ENCODE peak calls at places on chromosomes 3 and 15, in five cellular contexts. U, I, Z, J and X are unnamed samples.

GRCh38 chr3:158659454-158660237 is 12.8 kb downstream of the LXN start:
- DNase-seq in U (peak; percentile 86), I (peak; percentile 46), Z (peak; percentile 75), J (no peak), X (peak; percentile 71)

GRCh38 chr15:50506121-50506520 is 40.3 kb downstream of the USP50 start:
- DNase-seq in U (no peak), I (no peak), Z (no peak), J (no peak), X (no peak)

GRCh38 chr15:35481992-35482391 is 64.0 kb downstream of the DPH6 start:
- DNase-seq in U (peak; percentile 79), I (peak; percentile 35), Z (peak; percentile 59), J (no peak), X (no peak)

GRCh38 chr15:61051570-61052031 is 177.5 kb downstream of the RORA start:
- DNase-seq in U (peak; percentile 78), I (peak; percentile 67), Z (peak; percentile 66), J (no peak), X (no peak)

GRCh38 chr15:56211960-56212550 is 31.6 kb downstream of the RFX7 start:
- DNase-seq in U (no peak), I (no peak), Z (no peak), J (no peak), X (no peak)

GRCh38 chr15:98673133-98673532 is 24.8 kb downstream of the IGF1R start:
- DNase-seq in U (no peak), I (no peak), Z (no peak), J (no peak), X (no peak)

GRCh38 chr15:71199384-71200351 is 84.4 kb downstream of the THSD4 start:
- DNase-seq in U (peak; percentile 50), I (no peak), Z (no peak), J (no peak), X (no peak)

GRCh38 chr3:193240850-193241706 is at the start of gene PLAAT1:
- DNase-seq in U (peak; percentile 19), I (no peak), Z (peak; percentile 18), J (no peak), X (no peak)

GRCh38 chr3:106215047-106215446 is 346.2 kb upstream of the CBLB start:
- DNase-seq in U (peak; percentile 63), I (no peak), Z (no peak), J (no peak), X (no peak)

GRCh38 chr3:121844892-121845291 is 9.9 kb downstream of the EAF2 start:
- DNase-seq in U (no peak), I (no peak), Z (no peak), J (no peak), X (no peak)

GRCh38 chr15:25737218-25737643 is 125.9 kb downstream of the ATP10A start:
- DNase-seq in U (peak; percentile 41), I (no peak), Z (peak; percentile 11), J (no peak), X (no peak)

GRCh38 chr3:46359748-46360509 is 6.0 kb downstream of the CCR2 start:
- DNase-seq in U (peak; percentile 21), I (no peak), Z (peak; percentile 41), J (no peak), X (no peak)

GRCh38 chr3:112979244-112979832 is 4.4 kb upstream of the CD200R1 start:
- DNase-seq in U (peak; percentile 39), I (peak; percentile 3), Z (peak; percentile 8), J (no peak), X (no peak)

GRCh38 chr3:178054505-178054904 is 481.7 kb upstream of the KCNMB2 start:
- DNase-seq in U (no peak), I (no peak), Z (no peak), J (no peak), X (no peak)

GRCh38 chr15:90231028-90232017 is 2.4 kb downstream of the CIB1 start:
- DNase-seq in U (no peak), I (no peak), Z (no peak), J (no peak), X (no peak)

GRCh38 chr3:46564190-46565112 is 1.7 kb downstream of the LRRC2 start:
- DNase-seq in U (no peak), I (no peak), Z (no peak), J (no peak), X (no peak)

GRCh38 chr3:114452176-114452744 is 158.4 kb downstream of the TIGIT start:
- DNase-seq in U (peak; percentile 4), I (no peak), Z (no peak), J (no peak), X (no peak)

GRCh38 chr3:186932281-186933181 is 2.2 kb downstream of the ST6GAL1 start:
- DNase-seq in U (no peak), I (no peak), Z (no peak), J (no peak), X (no peak)

GRCh38 chr3:157938154-157938774 is 168.0 kb downstream of the SHOX2 start:
- DNase-seq in U (peak; percentile 4), I (peak; percentile 16), Z (peak; percentile 19), J (no peak), X (no peak)

GRCh38 chr3:112007641-112008040 is 8.9 kb downstream of the TAGLN3 start:
- DNase-seq in U (peak; percentile 50), I (peak; percentile 83), Z (peak; percentile 20), J (no peak), X (no peak)

GRCh38 chr3:78878011-78878410 is 889.8 kb downstream of the ROBO1 start:
- DNase-seq in U (peak; percentile 80), I (no peak), Z (peak; percentile 44), J (no peak), X (no peak)

GRCh38 chr3:122984650-122985049 is 42.9 kb downstream of the SEMA5B start:
- DNase-seq in U (no peak), I (no peak), Z (no peak), J (no peak), X (no peak)

GRCh38 chr15:43210172-43210745 is 10.6 kb downstream of the EPB42 start:
- DNase-seq in U (no peak), I (no peak), Z (no peak), J (no peak), X (no peak)

GRCh38 chr3:66463734-66464511 is 36.9 kb downstream of the LRIG1 start:
- DNase-seq in U (no peak), I (no peak), Z (no peak), J (no peak), X (no peak)

GRCh38 chr3:178393833-178394232 is 142.4 kb upstream of the KCNMB2 start:
- DNase-seq in U (peak; percentile 85), I (no peak), Z (peak; percentile 65), J (no peak), X (no peak)

GRCh38 chr3:128448491-128448890 is 18.2 kb downstream of the DNAJB8 start:
- DNase-seq in U (no peak), I (no peak), Z (no peak), J (no peak), X (no peak)

GRCh38 chr3:56197991-56198390 is 270.3 kb downstream of the ERC2 start:
- DNase-seq in U (no peak), I (no peak), Z (no peak), J (no peak), X (no peak)

GRCh38 chr3:130528120-130528519 is 11.1 kb downstream of the COL6A6 start:
- DNase-seq in U (no peak), I (no peak), Z (no peak), J (no peak), X (no peak)

GRCh38 chr15:29570121-29570930 is 251.9 kb downstream of the TJP1 start:
- DNase-seq in U (no peak), I (no peak), Z (no peak), J (no peak), X (no peak)

GRCh38 chr3:160205606-160206005 is 19.6 kb upstream of the C3orf80 start:
- DNase-seq in U (no peak), I (no peak), Z (no peak), J (no peak), X (no peak)

GRCh38 chr3:179181993-179182551 is 33.9 kb downstream of the PIK3CA start:
- DNase-seq in U (peak; percentile 46), I (no peak), Z (peak; percentile 36), J (no peak), X (no peak)

GRCh38 chr15:65164139-65164538 is 21.0 kb downstream of the CLPX start:
- DNase-seq in U (no peak), I (no peak), Z (no peak), J (no peak), X (no peak)

GRCh38 chr3:121651684-121652083 is 9.0 kb downstream of the HCLS1 start:
- DNase-seq in U (no peak), I (no peak), Z (no peak), J (no peak), X (no peak)

GRCh38 chr3:150335631-150336030 is 72.5 kb upstream of the TSC22D2 start:
- DNase-seq in U (no peak), I (no peak), Z (no peak), J (no peak), X (no peak)

GRCh38 chr3:150334974-150335373 is 73.1 kb upstream of the TSC22D2 start:
- DNase-seq in U (no peak), I (no peak), Z (no peak), J (no peak), X (no peak)

GRCh38 chr3:150330872-150331271 is 77.2 kb upstream of the TSC22D2 start:
- DNase-seq in U (no peak), I (no peak), Z (no peak), J (no peak), X (no peak)

GRCh38 chr3:150331978-150332568 is 76.0 kb upstream of the TSC22D2 start:
- DNase-seq in U (no peak), I (no peak), Z (no peak), J (no peak), X (no peak)

DNA sequence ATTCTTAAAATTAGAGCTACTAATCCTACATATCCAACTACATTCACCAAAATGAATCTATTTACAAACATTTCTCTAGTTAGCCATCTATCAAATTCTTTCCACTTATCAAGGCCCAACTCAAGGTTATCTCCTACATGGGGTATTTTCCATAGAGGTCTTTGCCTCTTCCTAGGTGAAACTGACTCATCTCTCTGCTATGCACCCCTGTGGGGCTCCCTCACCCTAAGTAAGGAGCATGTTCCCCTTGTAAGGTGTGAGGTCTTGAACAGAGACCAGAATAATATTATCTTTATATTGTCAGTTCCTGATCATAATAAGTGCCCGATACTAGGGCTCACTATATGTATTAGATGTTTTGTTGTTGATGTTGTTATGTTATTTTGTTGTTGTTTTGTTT is 74.6 kb upstream of the TSC22D2 start:
- DNase-seq in U (no peak), I (no peak), Z (no peak), J (no peak), X (no peak)
- H3K4me3 ChIP-seq in U (no peak overlapping the region), I (no peak overlapping the region), Z (no peak overlapping the region), J (no peak overlapping the region), X (no peak overlapping the region)

DNA sequence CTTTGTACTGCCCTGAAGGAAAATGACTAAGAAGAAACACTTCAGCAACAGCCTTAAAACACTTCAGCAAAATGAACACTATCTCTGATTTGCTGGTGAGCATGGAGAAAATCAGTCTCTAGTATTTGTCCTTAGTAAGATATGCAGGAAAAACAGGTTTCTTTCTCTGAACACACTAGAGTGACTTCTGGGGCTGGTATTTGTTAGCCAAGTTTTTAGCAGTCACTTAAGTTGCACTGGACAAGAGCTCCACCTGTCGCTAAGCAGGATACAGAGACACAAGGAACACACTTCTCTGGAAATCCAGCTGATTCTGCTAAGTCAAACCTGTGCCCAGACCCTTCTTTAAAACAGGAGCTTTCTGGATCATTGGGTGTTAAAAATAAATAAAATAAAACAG is 65.3 kb downstream of the CHAC1 start:
- DNase-seq in U (peak; percentile 65), I (no peak), Z (peak; percentile 25), J (no peak), X (no peak)
- TF ChIP-seq CTCF in U (peak; percentile 50), I (peak; percentile 28), Z (peak; percentile 27), J (peak; percentile 74), X (no peak)

GRCh38 chr3:99871231-99871898 is 53.7 kb downstream of the CMSS1 start:
- DNase-seq in U (no peak), I (no peak), Z (no peak), J (no peak), X (no peak)
- H3K4me3 ChIP-seq in U (no peak overlapping the region), I (no peak overlapping the region), Z (no peak overlapping the region), J (peak overlapping the region; percentile 73), X (peak overlapping the region; percentile 8)

GRCh38 chr3:182364323-182364722 is 429.0 kb upstream of the ATP11B start:
- DNase-seq in U (no peak), I (no peak), Z (no peak), J (no peak), X (no peak)
- TF ChIP-seq CTCF in U (no peak), I (no peak), Z (no peak), J (no peak), X (no peak)